ENCODE peak calls at places on chromosomes 6 and 20, in seven cellular contexts. V is HepG2, D is HCT116, O is SK-N-SH, F is GM12878, N is K562, U is H1. Y is an unnamed sample.

GRCh38 chr6:108408453-108408852 is 113.6 kb downstream of the AFG1L start:
- DNase-seq in O (no peak), V (peak; percentile 20), N (no peak), F (no peak), D (no peak), U (no peak), Y (no peak)

GRCh38 chr6:18121580-18122127 is 823 bp downstream of the NHLRC1 start:
- DNase-seq in V (peak; percentile 27), D (no peak), F (no peak), O (no peak), N (peak; percentile 21), U (peak; percentile 39), Y (no peak)

GRCh38 chr6:136846046-136846445 is 23.7 kb downstream of the PEX7 start:
- DNase-seq in D (peak; percentile 47), O (peak; percentile 46), F (no peak), U (no peak), N (peak; percentile 75), V (peak; percentile 57), Y (no peak)

GRCh38 chr6:157514659-157515496 is 133.9 kb downstream of the ZDHHC14 start:
- DNase-seq in U (no peak), D (no peak), F (no peak), O (no peak), N (peak; percentile 97), V (peak; percentile 75), Y (peak; percentile 33)

GRCh38 chr6:117919775-117920492 is 12.9 kb downstream of the SLC35F1 start:
- DNase-seq in V (no peak), O (peak; percentile 17), F (no peak), D (no peak), U (no peak), N (no peak), Y (no peak)

GRCh38 chr6:108254436-108255410 is 6.1 kb downstream of the SNX3 start:
- DNase-seq in V (no peak), U (no peak), O (peak; percentile 59), N (no peak), D (no peak), F (no peak), Y (no peak)

GRCh38 chr6:152110878-152111820 is 303.7 kb downstream of the ESR1 start:
- DNase-seq in F (no peak), U (no peak), V (no peak), O (peak; percentile 76), D (no peak), N (no peak), Y (no peak)

GRCh38 chr6:111129003-111129402 is 41.7 kb downstream of the SLC16A10 start:
- DNase-seq in F (no peak), D (no peak), U (no peak), V (peak; percentile 24), N (no peak), O (no peak), Y (no peak)

GRCh38 chr6:3742076-3742425 is 9.5 kb downstream of the PXDC1 start:
- DNase-seq in O (no peak), U (no peak), F (no peak), N (no peak), D (no peak), V (no peak), Y (no peak)

GRCh38 chr20:46592580-46593362 is 42.3 kb upstream of the OCSTAMP start:
- DNase-seq in D (peak; percentile 19), O (no peak), V (peak; percentile 36), N (no peak), F (no peak), U (no peak), Y (no peak)

GRCh38 chr20:19275038-19275629 is 62.7 kb downstream of the SLC24A3 start:
- DNase-seq in U (no peak), N (no peak), V (no peak), F (no peak), D (no peak), O (no peak), Y (no peak)

GRCh38 chr6:4956625-4957024 is 47.2 kb downstream of the RPP40 start:
- DNase-seq in V (no peak), N (no peak), D (no peak), F (no peak), O (no peak), U (no peak), Y (no peak)

GRCh38 chr6:167566711-167567141 is 241.8 kb downstream of the TTLL2 start:
- DNase-seq in U (no peak), O (no peak), D (no peak), N (no peak), V (no peak), F (no peak), Y (no peak)

GRCh38 chr20:45817652-45818194 is 5.3 kb downstream of the UBE2C start:
- DNase-seq in O (no peak), V (no peak), F (no peak), D (no peak), N (no peak), U (no peak), Y (no peak)

GRCh38 chr6:33696538-33697518 is 14.7 kb downstream of the UQCC2 start:
- DNase-seq in U (no peak), D (no peak), F (no peak), N (no peak), O (peak; percentile 40), V (no peak), Y (no peak)

GRCh38 chr20:33909331-33909921 is 84.3 kb upstream of the RALY start:
- DNase-seq in N (no peak), O (no peak), D (peak; percentile 12), U (no peak), V (peak; percentile 99), F (no peak), Y (no peak)

GRCh38 chr6:37018152-37019064 is 13.0 kb downstream of the FGD2 start:
- DNase-seq in F (peak; percentile 61), U (peak; percentile 77), D (peak; percentile 75), N (peak; percentile 93), O (peak; percentile 89), V (peak; percentile 90), Y (peak; percentile 77)

GRCh38 chr6:25987845-25988244 is 25.2 kb downstream of the TRIM38 start:
- DNase-seq in F (no peak), N (peak; percentile 31), U (no peak), O (no peak), D (no peak), V (no peak), Y (no peak)

GRCh38 chr6:170010665-170011232 is 259.3 kb downstream of the ERMARD start:
- DNase-seq in U (no peak), F (no peak), D (no peak), V (no peak), N (no peak), O (no peak), Y (no peak)

GRCh38 chr20:36340593-36340990 is 34.5 kb downstream of the DLGAP4 start:
- DNase-seq in U (no peak), D (no peak), F (no peak), O (no peak), V (no peak), N (no peak), Y (no peak)

GRCh38 chr20:40390654-40391053 is 298.4 kb downstream of the MAFB start:
- DNase-seq in D (no peak), V (no peak), O (no peak), U (peak; percentile 21), F (no peak), N (no peak), Y (no peak)

GRCh38 chr6:160661129-160661723 is 2.8 kb downstream of the LPA start:
- DNase-seq in V (no peak), D (no peak), F (no peak), U (no peak), N (no peak), O (no peak), Y (no peak)

GRCh38 chr20:53003420-53003819 is 31.3 kb downstream of the TSHZ2 start:
- DNase-seq in N (no peak), V (no peak), F (no peak), U (no peak), O (no peak), D (no peak), Y (no peak)

GRCh38 chr20:44171775-44172571 is 15.0 kb downstream of the JPH2 start:
- DNase-seq in F (no peak), U (no peak), O (no peak), N (no peak), V (no peak), D (no peak), Y (no peak)

GRCh38 chr6:29552512-29553051 is 7.0 kb downstream of the UBD start:
- DNase-seq in D (peak; percentile 21), V (no peak), U (no peak), O (peak; percentile 34), F (peak; percentile 56), N (no peak), Y (no peak)

GRCh38 chr6:44733868-44734267 is 346.4 kb downstream of the CDC5L start:
- DNase-seq in F (no peak), V (no peak), U (no peak), N (no peak), D (no peak), O (no peak), Y (no peak)

GRCh38 chr6:141451508-141452353 is 681.0 kb upstream of the GJE1 start:
- DNase-seq in N (no peak), V (no peak), D (peak; percentile 3), O (no peak), F (no peak), U (no peak), Y (peak; percentile 43)
- H3K27ac ChIP-seq in N (no peak overlapping the region), V (no peak overlapping the region), D (no peak overlapping the region), O (peak overlapping the region; percentile 0), F (no peak overlapping the region), U (no peak overlapping the region), Y (no peak overlapping the region)

GRCh38 chr20:61849376-61849775 is 216.3 kb downstream of the TAF4 start:
- DNase-seq in O (no peak), D (no peak), N (no peak), V (no peak), U (no peak), F (no peak), Y (no peak)

GRCh38 chr20:61848851-61849250 is 216.8 kb downstream of the TAF4 start:
- DNase-seq in D (no peak), O (no peak), N (no peak), U (no peak), V (no peak), F (no peak), Y (no peak)

GRCh38 chr20:61849822-61850221 is 215.9 kb downstream of the TAF4 start:
- DNase-seq in V (no peak), N (no peak), D (no peak), U (no peak), F (no peak), O (no peak), Y (no peak)

GRCh38 chr20:61850926-61851900 is 214.5 kb downstream of the TAF4 start:
- DNase-seq in O (no peak), U (no peak), V (no peak), N (no peak), D (no peak), F (no peak), Y (no peak)

GRCh38 chr20:61850457-61850856 is 215.2 kb downstream of the TAF4 start:
- DNase-seq in D (no peak), U (no peak), V (no peak), N (no peak), F (no peak), O (no peak), Y (no peak)
- TF ChIP-seq SIN3A in D (no peak), U (no peak), V (no peak), N (no peak), F (no peak), O (no peak), Y (no peak)

GRCh38 chr20:20480126-20480525 is 112.2 kb downstream of the INSM1 start:
- DNase-seq in V (no peak), U (no peak), O (no peak), N (no peak), D (no peak), F (no peak), Y (no peak)
- TF ChIP-seq POLR2AphosphoS5 in V (no peak), U (no peak), O (no peak), N (no peak), D (no peak), F (no peak), Y (no peak)

GRCh38 chr6:72619883-72620696 is 1.8 kb upstream of the KCNQ5 start:
- DNase-seq in N (peak; percentile 81), U (no peak), D (no peak), F (peak; percentile 65), V (no peak), O (peak; percentile 64), Y (no peak)
- H3K27ac ChIP-seq in N (peak overlapping the region; percentile 16), U (no peak overlapping the region), D (no peak overlapping the region), F (peak overlapping the region; percentile 89), V (no peak overlapping the region), O (no peak overlapping the region), Y (peak overlapping the region; percentile 13)

Y was measured in Panc1.